ENCODE peak calls at places on chromosomes 7 and 10, in four cellular contexts. One of them, this sample, is unnamed.

GRCh38 chr10:121974019-121974534 is 940 bp downstream of the NSMCE4A start:
- DNase-seq in renal cortical epithelial cell: no peak
- DNase-seq in CD4-positive, alpha-beta memory T cell: no peak
- DNase-seq in T-helper 2 cell: no peak
- DNase-seq in this sample: no peak

GRCh38 chr10:93080350-93081046 is 6.8 kb downstream of the CYP26A1 start:
- DNase-seq in CD4-positive, alpha-beta memory T cell: peak
- DNase-seq in T-helper 2 cell: no peak
- DNase-seq in renal cortical epithelial cell: peak
- DNase-seq in this sample: peak

GRCh38 chr10:56823849-56824248 is 462.8 kb upstream of the ZWINT start:
- DNase-seq in CD4-positive, alpha-beta memory T cell: no peak
- DNase-seq in renal cortical epithelial cell: peak
- DNase-seq in T-helper 2 cell: no peak
- DNase-seq in this sample: peak

GRCh38 chr10:119165171-119166110 is at the start of gene SFXN4:
- DNase-seq in renal cortical epithelial cell: no peak
- DNase-seq in T-helper 2 cell: peak
- DNase-seq in CD4-positive, alpha-beta memory T cell: peak
- DNase-seq in this sample: peak

GRCh38 chr7:25951414-25952276 is 200.4 kb upstream of the NFE2L3 start:
- DNase-seq in renal cortical epithelial cell: no peak
- DNase-seq in T-helper 2 cell: no peak
- DNase-seq in CD4-positive, alpha-beta memory T cell: peak
- DNase-seq in this sample: peak

GRCh38 chr10:19077276-19077675 is 28.7 kb downstream of the MALRD1 start:
- DNase-seq in T-helper 2 cell: no peak
- DNase-seq in CD4-positive, alpha-beta memory T cell: no peak
- DNase-seq in renal cortical epithelial cell: no peak
- DNase-seq in this sample: no peak

GRCh38 chr7:64876792-64877713 is 26.0 kb upstream of the ZNF273 start:
- DNase-seq in CD4-positive, alpha-beta memory T cell: peak
- DNase-seq in renal cortical epithelial cell: peak
- DNase-seq in T-helper 2 cell: no peak
- DNase-seq in this sample: peak

GRCh38 chr7:28473567-28474266 is 61.4 kb downstream of the CREB5 start:
- DNase-seq in T-helper 2 cell: no peak
- DNase-seq in renal cortical epithelial cell: no peak
- DNase-seq in CD4-positive, alpha-beta memory T cell: no peak
- DNase-seq in this sample: no peak

GRCh38 chr7:80066646-80067045 is 68.0 kb upstream of the GNAI1 start:
- DNase-seq in renal cortical epithelial cell: no peak
- DNase-seq in T-helper 2 cell: no peak
- DNase-seq in CD4-positive, alpha-beta memory T cell: no peak
- DNase-seq in this sample: no peak

GRCh38 chr7:20745716-20746115 is 41.0 kb downstream of the SP8 start:
- DNase-seq in renal cortical epithelial cell: no peak
- DNase-seq in CD4-positive, alpha-beta memory T cell: no peak
- DNase-seq in T-helper 2 cell: no peak
- DNase-seq in this sample: no peak

GRCh38 chr7:27992755-27993478 is 187.7 kb downstream of the JAZF1 start:
- DNase-seq in renal cortical epithelial cell: no peak
- DNase-seq in CD4-positive, alpha-beta memory T cell: no peak
- DNase-seq in T-helper 2 cell: no peak
- DNase-seq in this sample: no peak

GRCh38 chr7:37117261-37117660 is 331.4 kb downstream of the ELMO1 start:
- DNase-seq in CD4-positive, alpha-beta memory T cell: no peak
- DNase-seq in T-helper 2 cell: no peak
- DNase-seq in renal cortical epithelial cell: no peak
- DNase-seq in this sample: no peak

GRCh38 chr7:27389508-27389907 is 146.9 kb downstream of the EVX1 start:
- DNase-seq in renal cortical epithelial cell: no peak
- DNase-seq in T-helper 2 cell: no peak
- DNase-seq in CD4-positive, alpha-beta memory T cell: no peak
- DNase-seq in this sample: no peak

GRCh38 chr7:155263051-155263450 is 34.6 kb upstream of the INSIG1 start:
- DNase-seq in renal cortical epithelial cell: no peak
- DNase-seq in T-helper 2 cell: no peak
- DNase-seq in CD4-positive, alpha-beta memory T cell: no peak
- DNase-seq in this sample: no peak

GRCh38 chr7:34772296-34772695 is 114.3 kb downstream of the NPSR1 start:
- DNase-seq in CD4-positive, alpha-beta memory T cell: no peak
- DNase-seq in T-helper 2 cell: no peak
- DNase-seq in renal cortical epithelial cell: peak
- DNase-seq in this sample: no peak

GRCh38 chr7:27091125-27091524 is 4.7 kb downstream of the HOXA1 start:
- DNase-seq in CD4-positive, alpha-beta memory T cell: no peak
- DNase-seq in renal cortical epithelial cell: no peak
- DNase-seq in T-helper 2 cell: no peak
- DNase-seq in this sample: no peak

GRCh38 chr10:84590794-84591193 is 262.4 kb downstream of the CCSER2 start:
- DNase-seq in CD4-positive, alpha-beta memory T cell: no peak
- DNase-seq in renal cortical epithelial cell: peak
- DNase-seq in T-helper 2 cell: no peak
- DNase-seq in this sample: no peak

GRCh38 chr7:42617781-42618457 is 294.0 kb downstream of the C7orf25 start:
- DNase-seq in T-helper 2 cell: no peak
- DNase-seq in renal cortical epithelial cell: no peak
- DNase-seq in CD4-positive, alpha-beta memory T cell: no peak
- DNase-seq in this sample: no peak

GRCh38 chr7:44162785-44163395 is 21.8 kb upstream of the MYL7 start:
- DNase-seq in CD4-positive, alpha-beta memory T cell: no peak
- DNase-seq in T-helper 2 cell: no peak
- DNase-seq in renal cortical epithelial cell: peak
- DNase-seq in this sample: no peak

GRCh38 chr7:30932562-30932961 is 20.9 kb downstream of the AQP1 start:
- DNase-seq in CD4-positive, alpha-beta memory T cell: no peak
- DNase-seq in renal cortical epithelial cell: peak
- DNase-seq in T-helper 2 cell: no peak
- DNase-seq in this sample: peak

GRCh38 chr10:81963606-81964005 is 88.6 kb downstream of the NRG3 start:
- DNase-seq in renal cortical epithelial cell: no peak
- DNase-seq in CD4-positive, alpha-beta memory T cell: no peak
- DNase-seq in T-helper 2 cell: no peak
- DNase-seq in this sample: no peak

GRCh38 chr10:35331894-35332640 is 4.2 kb upstream of the CCNY start:
- DNase-seq in T-helper 2 cell: no peak
- DNase-seq in renal cortical epithelial cell: peak
- DNase-seq in CD4-positive, alpha-beta memory T cell: no peak
- DNase-seq in this sample: no peak

GRCh38 chr7:19369806-19370205 is 224.6 kb upstream of the FERD3L start:
- DNase-seq in renal cortical epithelial cell: no peak
- DNase-seq in CD4-positive, alpha-beta memory T cell: no peak
- DNase-seq in T-helper 2 cell: no peak
- DNase-seq in this sample: no peak

GRCh38 chr7:120665068-120665467 is 192.9 kb downstream of the TSPAN12 start:
- DNase-seq in CD4-positive, alpha-beta memory T cell: no peak
- DNase-seq in T-helper 2 cell: no peak
- DNase-seq in renal cortical epithelial cell: no peak
- DNase-seq in this sample: no peak

GRCh38 chr10:124568339-124568738 is 106.7 kb downstream of the LHPP start:
- DNase-seq in CD4-positive, alpha-beta memory T cell: no peak
- DNase-seq in renal cortical epithelial cell: no peak
- DNase-seq in T-helper 2 cell: no peak
- DNase-seq in this sample: no peak

GRCh38 chr10:132520147-132520811 is 17.3 kb upstream of the INPP5A start:
- DNase-seq in CD4-positive, alpha-beta memory T cell: no peak
- DNase-seq in renal cortical epithelial cell: no peak
- DNase-seq in T-helper 2 cell: peak
- DNase-seq in this sample: no peak

GRCh38 chr7:47757946-47758371 is 176.0 kb upstream of the TNS3 start:
- DNase-seq in CD4-positive, alpha-beta memory T cell: no peak
- DNase-seq in renal cortical epithelial cell: peak
- DNase-seq in T-helper 2 cell: no peak
- DNase-seq in this sample: no peak

GRCh38 chr10:71517310-71518159 is 120.8 kb downstream of the CDH23 start:
- DNase-seq in T-helper 2 cell: no peak
- DNase-seq in CD4-positive, alpha-beta memory T cell: no peak
- DNase-seq in renal cortical epithelial cell: no peak
- DNase-seq in this sample: no peak

GRCh38 chr7:138116156-138116555 is 39.9 kb downstream of the AKR1D1 start:
- DNase-seq in T-helper 2 cell: no peak
- DNase-seq in CD4-positive, alpha-beta memory T cell: no peak
- DNase-seq in renal cortical epithelial cell: peak
- DNase-seq in this sample: no peak